ENCODE peak calls at places on chromosomes 2 and 18, in seven cellular contexts. S is gastrocnemius medialis, E is WTC11, X is choroid plexus epithelial cell, P is neural crest cell, R is HCT116, D is cardiac muscle cell. K is an unnamed sample.

GRCh38 chr2:157784169-157784822 is 91.8 kb downstream of the ACVR1 start:
- DNase-seq in S (peak; percentile 32), E (peak; percentile 29), X (peak; percentile 68), P (no peak), R (no peak), D (peak; percentile 40), K (no peak)

GRCh38 chr2:30346475-30347169 is 100.4 kb upstream of the LCLAT1 start:
- DNase-seq in S (no peak), E (peak; percentile 65), X (no peak), P (no peak), R (no peak), D (peak; percentile 40), K (no peak)

GRCh38 chr2:46873632-46874068 is 42.0 kb downstream of the MCFD2 start:
- DNase-seq in S (peak; percentile 70), E (no peak), X (peak; percentile 94), P (no peak), R (peak; percentile 76), D (peak; percentile 94), K (no peak)

GRCh38 chr2:96540136-96540535 is 3.6 kb downstream of the ARID5A start:
- DNase-seq in S (no peak), E (no peak), X (no peak), P (no peak), R (no peak), D (no peak), K (no peak)

GRCh38 chr18:68596016-68596415 is 118.9 kb downstream of the TMX3 start:
- DNase-seq in S (no peak), E (no peak), X (no peak), P (no peak), R (no peak), D (no peak), K (no peak)

GRCh38 chr2:11375025-11375688 is 30.7 kb upstream of the ROCK2 start:
- DNase-seq in S (no peak), E (no peak), X (no peak), P (no peak), R (no peak), D (no peak), K (no peak)

GRCh38 chr2:231928481-231928880 is 2.3 kb upstream of the NPPC start:
- DNase-seq in S (no peak), E (no peak), X (peak; percentile 13), P (no peak), R (no peak), D (no peak), K (peak; percentile 35)

GRCh38 chr2:26616032-26616863 is 24.9 kb downstream of the CIB4 start:
- DNase-seq in S (no peak), E (no peak), X (no peak), P (no peak), R (no peak), D (no peak), K (peak; percentile 31)

GRCh38 chr18:44035554-44035953 is 645.1 kb upstream of the SETBP1 start:
- DNase-seq in S (no peak), E (no peak), X (peak; percentile 18), P (no peak), R (no peak), D (peak; percentile 24), K (no peak)

GRCh38 chr2:66390811-66391210 is 44.1 kb upstream of the MEIS1 start:
- DNase-seq in S (no peak), E (no peak), X (no peak), P (no peak), R (no peak), D (no peak), K (no peak)

GRCh38 chr2:20446917-20447436 is at the start of gene RHOB:
- DNase-seq in S (peak; percentile 97), E (peak; percentile 95), X (peak; percentile 99), P (peak; percentile 99), R (peak; percentile 94), D (peak; percentile 99), K (peak; percentile 97)
- TF ChIP-seq CTCF in S (no peak), E (no peak), X (peak; percentile 1), P (no peak), R (no peak), D (no peak), K (no peak)

DNA sequence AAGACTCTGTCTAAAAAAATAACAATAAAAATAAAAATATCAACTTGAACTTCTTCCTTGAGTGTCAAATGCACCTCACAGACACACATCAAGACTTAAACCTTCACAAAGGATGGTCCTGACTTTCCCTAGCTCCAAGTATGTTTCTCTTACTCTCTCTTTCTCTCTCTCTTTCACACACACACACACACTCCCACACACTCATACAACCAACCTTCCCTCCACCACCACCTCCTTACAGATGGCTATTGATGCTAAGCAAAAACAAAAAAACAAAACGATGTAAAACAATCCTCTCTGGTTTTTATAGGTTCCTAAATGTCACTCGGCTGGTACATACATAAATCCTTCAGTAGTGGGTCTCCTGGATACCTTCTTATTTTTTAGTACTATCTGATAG is 67.4 kb upstream of the ACVR2A start:
- DNase-seq in S (no peak), E (no peak), X (no peak), P (no peak), R (no peak), D (no peak), K (no peak)
- TF ChIP-seq CTCF in S (no peak), E (no peak), X (no peak), P (no peak), R (no peak), D (no peak), K (no peak)

DNA sequence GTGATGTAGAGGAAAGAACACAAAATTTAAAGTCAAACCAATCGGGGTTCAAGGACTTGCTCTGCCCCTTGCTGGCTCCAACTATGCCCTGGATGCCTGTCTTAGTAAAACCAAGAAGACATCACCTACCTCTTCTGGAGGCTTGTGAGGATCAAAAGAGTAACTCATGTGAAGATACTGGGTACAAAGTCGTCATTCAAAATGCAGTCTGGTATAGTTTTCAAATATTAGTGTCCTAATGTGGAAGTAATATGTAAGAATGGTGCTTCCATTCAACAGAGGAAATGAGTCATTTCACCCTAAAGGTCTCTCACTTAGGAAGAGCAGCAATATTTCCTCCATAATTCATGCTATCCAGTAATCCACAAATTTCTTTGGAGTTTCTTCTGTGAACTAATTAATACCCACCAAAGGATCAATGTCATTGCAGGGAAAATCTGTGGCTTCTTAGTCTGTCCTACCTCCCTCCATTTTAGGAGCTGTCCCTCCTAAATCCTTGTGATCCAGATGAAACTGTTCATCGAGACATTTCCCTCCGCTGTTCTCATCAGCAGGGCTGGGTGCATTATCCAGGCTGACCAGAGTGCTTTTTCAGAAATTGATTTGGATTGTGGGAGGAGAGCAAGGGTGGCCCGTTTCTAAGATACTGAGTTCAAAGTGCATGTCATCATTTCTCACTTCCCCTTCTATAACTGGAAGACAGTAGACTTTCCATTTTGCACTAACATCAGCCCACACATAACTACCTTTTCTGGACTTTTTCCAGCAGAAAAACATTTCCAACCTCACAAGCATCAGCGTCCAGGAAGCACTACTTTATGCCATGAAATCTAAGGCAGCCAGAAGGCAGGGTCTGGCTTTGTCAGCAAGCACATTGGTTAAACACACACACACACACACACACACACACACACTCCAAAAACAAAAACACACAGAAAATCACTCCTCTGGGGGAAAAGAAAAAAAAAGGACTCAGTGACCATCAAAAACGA is 94.3 kb downstream of the ANKRD44 start:
- DNase-seq in S (no peak), E (no peak), X (peak; percentile 55), P (no peak), R (no peak), D (peak; percentile 28), K (no peak)
- TF ChIP-seq CTCF in S (no peak), E (no peak), X (no peak), P (no peak), R (no peak), D (no peak), K (no peak)

GRCh38 chr18:22559414-22560282 is 141.9 kb upstream of the CTAGE1 start:
- DNase-seq in S (no peak), E (peak; percentile 33), X (peak; percentile 63), P (peak; percentile 47), R (no peak), D (peak; percentile 85), K (peak; percentile 80)
- TF ChIP-seq CTCF in S (no peak), E (no peak), X (peak; percentile 42), P (peak; percentile 53), R (peak; percentile 9), D (peak; percentile 36), K (peak; percentile 15)

K was measured in mesothelial cell of epicardium.